ENCODE peak calls at places on chromosomes 2 and 18, in nine cellular contexts. One of them, this sample, is unnamed.

GRCh38 chr18:51051105-51051712 is 21.2 kb downstream of the SMAD4 start:
- DNase-seq in A549: peak
- DNase-seq in epithelial cell of proximal tubule: no peak
- DNase-seq in GM13976: peak
- DNase-seq in tibial artery: no peak
- DNase-seq in fibroblast of pulmonary artery: peak
- DNase-seq in left ventricle myocardium inferior: no peak
- DNase-seq in AG10803: peak
- DNase-seq in lower lobe of right lung: no peak
- DNase-seq in this sample: no peak

GRCh38 chr2:171626949-171627348 is 60.3 kb upstream of the DYNC1I2 start:
- DNase-seq in A549: no peak
- DNase-seq in epithelial cell of proximal tubule: no peak
- DNase-seq in GM13976: no peak
- DNase-seq in tibial artery: no peak
- DNase-seq in fibroblast of pulmonary artery: no peak
- DNase-seq in left ventricle myocardium inferior: no peak
- DNase-seq in AG10803: no peak
- DNase-seq in lower lobe of right lung: no peak
- DNase-seq in this sample: no peak

GRCh38 chr2:77578354-77578753 is 56.2 kb upstream of the LRRTM4 start:
- DNase-seq in A549: no peak
- DNase-seq in epithelial cell of proximal tubule: no peak
- DNase-seq in GM13976: no peak
- DNase-seq in tibial artery: no peak
- DNase-seq in fibroblast of pulmonary artery: no peak
- DNase-seq in left ventricle myocardium inferior: no peak
- DNase-seq in AG10803: no peak
- DNase-seq in lower lobe of right lung: no peak
- DNase-seq in this sample: no peak

GRCh38 chr2:230928701-230929380 is 3.8 kb upstream of the GPR55 start:
- DNase-seq in A549: no peak
- DNase-seq in epithelial cell of proximal tubule: no peak
- DNase-seq in GM13976: no peak
- DNase-seq in tibial artery: peak
- DNase-seq in fibroblast of pulmonary artery: no peak
- DNase-seq in left ventricle myocardium inferior: no peak
- DNase-seq in AG10803: no peak
- DNase-seq in lower lobe of right lung: peak
- DNase-seq in this sample: no peak

GRCh38 chr2:199895406-199895805 is 15.7 kb upstream of the C2orf69 start:
- DNase-seq in A549: no peak
- DNase-seq in epithelial cell of proximal tubule: no peak
- DNase-seq in GM13976: no peak
- DNase-seq in tibial artery: no peak
- DNase-seq in fibroblast of pulmonary artery: no peak
- DNase-seq in left ventricle myocardium inferior: no peak
- DNase-seq in AG10803: peak
- DNase-seq in lower lobe of right lung: no peak
- DNase-seq in this sample: no peak

GRCh38 chr2:157751462-157752058 is 122.9 kb upstream of the ACVR1C start:
- DNase-seq in A549: no peak
- DNase-seq in epithelial cell of proximal tubule: peak
- DNase-seq in GM13976: no peak
- DNase-seq in tibial artery: no peak
- DNase-seq in fibroblast of pulmonary artery: no peak
- DNase-seq in left ventricle myocardium inferior: no peak
- DNase-seq in AG10803: peak
- DNase-seq in lower lobe of right lung: no peak
- DNase-seq in this sample: no peak

GRCh38 chr2:105081006-105081701 is 43.3 kb downstream of the MRPS9 start:
- DNase-seq in A549: no peak
- DNase-seq in epithelial cell of proximal tubule: no peak
- DNase-seq in GM13976: no peak
- DNase-seq in tibial artery: no peak
- DNase-seq in fibroblast of pulmonary artery: peak
- DNase-seq in left ventricle myocardium inferior: no peak
- DNase-seq in AG10803: peak
- DNase-seq in lower lobe of right lung: no peak
- DNase-seq in this sample: no peak

GRCh38 chr2:172215172-172215935 is 112.7 kb upstream of the DLX2 start:
- DNase-seq in A549: no peak
- DNase-seq in epithelial cell of proximal tubule: no peak
- DNase-seq in GM13976: no peak
- DNase-seq in tibial artery: no peak
- DNase-seq in fibroblast of pulmonary artery: peak
- DNase-seq in left ventricle myocardium inferior: no peak
- DNase-seq in AG10803: no peak
- DNase-seq in lower lobe of right lung: no peak
- DNase-seq in this sample: no peak

GRCh38 chr18:23136326-23137092 is 1.2 kb downstream of the CABLES1 start:
- DNase-seq in A549: no peak
- DNase-seq in epithelial cell of proximal tubule: no peak
- DNase-seq in GM13976: peak
- DNase-seq in tibial artery: peak
- DNase-seq in fibroblast of pulmonary artery: peak
- DNase-seq in left ventricle myocardium inferior: peak
- DNase-seq in AG10803: no peak
- DNase-seq in lower lobe of right lung: peak
- DNase-seq in this sample: no peak

DNA sequence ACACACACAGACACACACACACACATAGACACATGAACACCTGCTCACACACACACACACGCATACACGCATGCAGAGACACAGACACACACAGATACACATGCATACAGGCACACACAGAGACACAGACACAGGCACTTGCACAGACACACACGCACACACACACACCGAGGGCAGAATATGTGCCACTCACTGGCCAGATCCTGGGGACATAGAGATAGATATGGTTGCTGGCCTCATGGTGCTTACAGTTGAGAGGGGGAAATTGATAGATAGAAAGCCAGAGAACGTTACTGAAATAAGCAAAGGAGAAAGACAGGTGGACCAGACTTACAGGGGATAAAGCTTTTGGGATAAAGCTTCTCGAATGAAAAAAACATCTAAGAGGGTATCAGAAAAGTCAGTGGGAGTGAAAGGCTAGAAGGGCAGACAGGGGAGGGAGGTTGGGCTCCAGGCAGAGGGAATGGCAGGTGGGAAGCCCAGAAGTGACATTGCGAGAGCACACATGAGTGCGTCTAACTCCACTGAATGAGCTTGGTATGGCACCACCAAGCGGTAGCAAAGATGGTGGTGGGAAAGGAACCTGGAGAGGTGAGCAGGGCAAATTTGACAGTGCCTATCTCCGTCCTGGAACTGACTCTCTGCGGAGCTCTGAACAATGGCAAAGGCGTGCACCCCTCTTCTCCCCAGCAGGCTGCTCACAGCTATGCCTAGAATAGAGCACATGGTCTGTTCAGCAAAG is 390.1 kb upstream of the TRIB2 start:
- DNase-seq in A549: no peak
- DNase-seq in epithelial cell of proximal tubule: no peak
- DNase-seq in GM13976: peak
- DNase-seq in tibial artery: no peak
- DNase-seq in fibroblast of pulmonary artery: no peak
- DNase-seq in left ventricle myocardium inferior: no peak
- DNase-seq in AG10803: no peak
- DNase-seq in lower lobe of right lung: no peak
- DNase-seq in this sample: no peak
- TF ChIP-seq CTCF in A549: no peak
- TF ChIP-seq CTCF in epithelial cell of proximal tubule: peak
- TF ChIP-seq CTCF in GM13976: peak
- TF ChIP-seq CTCF in tibial artery: no peak
- TF ChIP-seq CTCF in fibroblast of pulmonary artery: no peak
- TF ChIP-seq CTCF in left ventricle myocardium inferior: peak
- TF ChIP-seq CTCF in AG10803: no peak
- TF ChIP-seq CTCF in lower lobe of right lung: no peak
- TF ChIP-seq CTCF in this sample: peak

GRCh38 chr18:10591891-10592290 is 66.1 kb downstream of the NAPG start:
- DNase-seq in A549: no peak
- DNase-seq in epithelial cell of proximal tubule: no peak
- DNase-seq in GM13976: no peak
- DNase-seq in tibial artery: no peak
- DNase-seq in fibroblast of pulmonary artery: no peak
- DNase-seq in left ventricle myocardium inferior: no peak
- DNase-seq in AG10803: no peak
- DNase-seq in lower lobe of right lung: no peak
- DNase-seq in this sample: no peak

GRCh38 chr18:10588975-10589374 is 63.1 kb downstream of the NAPG start:
- DNase-seq in A549: no peak
- DNase-seq in epithelial cell of proximal tubule: no peak
- DNase-seq in GM13976: no peak
- DNase-seq in tibial artery: no peak
- DNase-seq in fibroblast of pulmonary artery: no peak
- DNase-seq in left ventricle myocardium inferior: no peak
- DNase-seq in AG10803: no peak
- DNase-seq in lower lobe of right lung: no peak
- DNase-seq in this sample: no peak

DNA sequence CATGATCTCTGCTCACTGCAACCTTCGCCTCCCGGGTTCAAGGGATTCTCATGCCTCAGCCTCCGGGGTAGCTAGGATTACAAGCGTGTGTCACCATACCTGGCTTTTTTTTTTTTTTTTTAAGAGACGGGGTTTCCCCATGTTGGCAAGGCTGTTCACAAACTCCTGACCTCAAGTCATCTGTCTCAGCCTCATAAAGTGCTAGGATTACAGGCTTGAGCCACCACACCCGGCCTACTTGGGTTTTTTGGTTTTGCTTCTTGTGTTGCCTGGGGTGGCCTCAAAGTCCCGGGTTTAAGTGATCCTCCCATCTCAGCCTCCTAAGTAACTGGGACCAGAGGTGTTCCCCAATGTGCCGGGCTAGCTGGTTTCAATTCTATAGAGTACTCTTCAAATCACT is 64.6 kb downstream of the NAPG start:
- DNase-seq in A549: no peak
- DNase-seq in epithelial cell of proximal tubule: no peak
- DNase-seq in GM13976: no peak
- DNase-seq in tibial artery: no peak
- DNase-seq in fibroblast of pulmonary artery: no peak
- DNase-seq in left ventricle myocardium inferior: no peak
- DNase-seq in AG10803: no peak
- DNase-seq in lower lobe of right lung: no peak
- DNase-seq in this sample: no peak
- TF ChIP-seq CTCF in A549: no peak
- TF ChIP-seq CTCF in epithelial cell of proximal tubule: no peak
- TF ChIP-seq CTCF in GM13976: no peak
- TF ChIP-seq CTCF in tibial artery: no peak
- TF ChIP-seq CTCF in fibroblast of pulmonary artery: no peak
- TF ChIP-seq CTCF in left ventricle myocardium inferior: no peak
- TF ChIP-seq CTCF in AG10803: no peak
- TF ChIP-seq CTCF in lower lobe of right lung: no peak
- TF ChIP-seq CTCF in this sample: no peak

GRCh38 chr18:39571511-39571910 is 2005.9 kb upstream of the CELF4 start:
- DNase-seq in A549: peak
- DNase-seq in epithelial cell of proximal tubule: peak
- DNase-seq in GM13976: peak
- DNase-seq in tibial artery: no peak
- DNase-seq in fibroblast of pulmonary artery: peak
- DNase-seq in left ventricle myocardium inferior: no peak
- DNase-seq in AG10803: peak
- DNase-seq in lower lobe of right lung: no peak
- DNase-seq in this sample: no peak
- TF ChIP-seq CTCF in A549: peak
- TF ChIP-seq CTCF in epithelial cell of proximal tubule: peak
- TF ChIP-seq CTCF in GM13976: peak
- TF ChIP-seq CTCF in tibial artery: no peak
- TF ChIP-seq CTCF in fibroblast of pulmonary artery: peak
- TF ChIP-seq CTCF in left ventricle myocardium inferior: peak
- TF ChIP-seq CTCF in AG10803: peak
- TF ChIP-seq CTCF in lower lobe of right lung: peak
- TF ChIP-seq CTCF in this sample: peak

GRCh38 chr2:5373200-5373599 is 319.0 kb upstream of the SOX11 start:
- DNase-seq in A549: no peak
- DNase-seq in epithelial cell of proximal tubule: no peak
- DNase-seq in GM13976: no peak
- DNase-seq in tibial artery: no peak
- DNase-seq in fibroblast of pulmonary artery: no peak
- DNase-seq in left ventricle myocardium inferior: no peak
- DNase-seq in AG10803: no peak
- DNase-seq in lower lobe of right lung: no peak
- DNase-seq in this sample: no peak

GRCh38 chr2:5364361-5364760 is 327.8 kb upstream of the SOX11 start:
- DNase-seq in A549: no peak
- DNase-seq in epithelial cell of proximal tubule: no peak
- DNase-seq in GM13976: no peak
- DNase-seq in tibial artery: no peak
- DNase-seq in fibroblast of pulmonary artery: no peak
- DNase-seq in left ventricle myocardium inferior: no peak
- DNase-seq in AG10803: no peak
- DNase-seq in lower lobe of right lung: no peak
- DNase-seq in this sample: no peak

GRCh38 chr2:5365871-5366461 is 326.2 kb upstream of the SOX11 start:
- DNase-seq in A549: peak
- DNase-seq in epithelial cell of proximal tubule: no peak
- DNase-seq in GM13976: peak
- DNase-seq in tibial artery: no peak
- DNase-seq in fibroblast of pulmonary artery: peak
- DNase-seq in left ventricle myocardium inferior: peak
- DNase-seq in AG10803: no peak
- DNase-seq in lower lobe of right lung: peak
- DNase-seq in this sample: peak

GRCh38 chr2:5367321-5367720 is 324.9 kb upstream of the SOX11 start:
- DNase-seq in A549: no peak
- DNase-seq in epithelial cell of proximal tubule: no peak
- DNase-seq in GM13976: no peak
- DNase-seq in tibial artery: no peak
- DNase-seq in fibroblast of pulmonary artery: no peak
- DNase-seq in left ventricle myocardium inferior: no peak
- DNase-seq in AG10803: no peak
- DNase-seq in lower lobe of right lung: no peak
- DNase-seq in this sample: no peak

GRCh38 chr2:5368263-5368662 is 323.9 kb upstream of the SOX11 start:
- DNase-seq in A549: no peak
- DNase-seq in epithelial cell of proximal tubule: no peak
- DNase-seq in GM13976: no peak
- DNase-seq in tibial artery: no peak
- DNase-seq in fibroblast of pulmonary artery: no peak
- DNase-seq in left ventricle myocardium inferior: no peak
- DNase-seq in AG10803: no peak
- DNase-seq in lower lobe of right lung: no peak
- DNase-seq in this sample: no peak
- TF ChIP-seq CTCF in A549: no peak
- TF ChIP-seq CTCF in epithelial cell of proximal tubule: no peak
- TF ChIP-seq CTCF in GM13976: no peak
- TF ChIP-seq CTCF in tibial artery: no peak
- TF ChIP-seq CTCF in fibroblast of pulmonary artery: no peak
- TF ChIP-seq CTCF in left ventricle myocardium inferior: no peak
- TF ChIP-seq CTCF in AG10803: no peak
- TF ChIP-seq CTCF in lower lobe of right lung: no peak
- TF ChIP-seq CTCF in this sample: peak

GRCh38 chr18:48140738-48141137 is 210.3 kb upstream of the SMAD2 start:
- DNase-seq in A549: no peak
- DNase-seq in epithelial cell of proximal tubule: no peak
- DNase-seq in GM13976: no peak
- DNase-seq in tibial artery: no peak
- DNase-seq in fibroblast of pulmonary artery: no peak
- DNase-seq in left ventricle myocardium inferior: no peak
- DNase-seq in AG10803: no peak
- DNase-seq in lower lobe of right lung: no peak
- DNase-seq in this sample: no peak
- TF ChIP-seq CTCF in A549: no peak
- TF ChIP-seq CTCF in epithelial cell of proximal tubule: no peak
- TF ChIP-seq CTCF in GM13976: no peak
- TF ChIP-seq CTCF in tibial artery: no peak
- TF ChIP-seq CTCF in fibroblast of pulmonary artery: no peak
- TF ChIP-seq CTCF in left ventricle myocardium inferior: no peak
- TF ChIP-seq CTCF in AG10803: no peak
- TF ChIP-seq CTCF in lower lobe of right lung: no peak
- TF ChIP-seq CTCF in this sample: no peak